ENCODE peak calls at places on chromosome 15, in eight cellular contexts. Z, W, J, C, T, H, X and E are unnamed samples.

GRCh38 chr15:67825880-67826716 is 789 bp downstream of the SKOR1 start:
- DNase-seq in Z (peak), T (no peak), X (no peak), C (no peak), J (no peak), H (peak), W (peak), E (no peak)

GRCh38 chr15:101277038-101277822 is at the start of gene SELENOS:
- DNase-seq in W (peak), Z (peak), C (peak), J (peak), H (peak), X (peak), T (peak), E (peak)

GRCh38 chr15:67120839-67121540 is 55.6 kb downstream of the SMAD3 start:
- DNase-seq in T (peak), C (peak), X (peak), Z (no peak), H (peak), J (peak), W (peak), E (no peak)

GRCh38 chr15:68731318-68731897 is 89.3 kb downstream of the ANP32A start:
- DNase-seq in X (no peak), Z (no peak), C (no peak), H (no peak), J (no peak), W (no peak), T (no peak), E (no peak)

GRCh38 chr15:57586661-57587404 is 4.9 kb upstream of the MYZAP start:
- DNase-seq in T (peak), X (no peak), C (peak), J (no peak), Z (no peak), H (no peak), W (no peak), E (no peak)

GRCh38 chr15:25727867-25728600 is 135.1 kb downstream of the ATP10A start:
- DNase-seq in J (no peak), Z (no peak), C (no peak), W (no peak), X (no peak), H (no peak), T (no peak), E (no peak)

GRCh38 chr15:77030928-77031375 is 36.0 kb downstream of the PSTPIP1 start:
- DNase-seq in J (no peak), Z (no peak), T (no peak), X (no peak), W (peak), C (no peak), H (peak), E (no peak)

GRCh38 chr15:74995779-74996765 is 709 bp downstream of the SCAMP5 start:
- DNase-seq in H (peak), X (no peak), T (no peak), W (peak), J (no peak), Z (peak), C (no peak), E (peak)

GRCh38 chr15:66251790-66252355 is 1.7 kb downstream of the MEGF11 start:
- DNase-seq in T (no peak), X (no peak), C (peak), W (peak), H (no peak), J (no peak), Z (no peak), E (no peak)

GRCh38 chr15:89948796-89949195 is 36.0 kb upstream of the ARPIN start:
- DNase-seq in J (no peak), T (no peak), C (no peak), H (no peak), X (no peak), Z (no peak), W (no peak), E (no peak)

GRCh38 chr15:51499379-51499976 is 123.1 kb downstream of the DMXL2 start:
- DNase-seq in T (peak), W (no peak), H (no peak), J (no peak), C (peak), X (peak), Z (peak), E (peak)

GRCh38 chr15:100116416-100117190 is 225.2 kb downstream of the ADAMTS17 start:
- DNase-seq in J (no peak), T (no peak), C (no peak), H (peak), X (no peak), W (no peak), Z (no peak), E (no peak)

GRCh38 chr15:53586815-53587214 is 172.6 kb downstream of the WDR72 start:
- DNase-seq in H (peak), T (peak), X (no peak), W (peak), Z (peak), J (no peak), C (no peak), E (peak)

GRCh38 chr15:25710184-25710583 is 152.9 kb downstream of the ATP10A start:
- DNase-seq in C (peak), Z (peak), H (peak), X (no peak), T (no peak), J (no peak), W (peak), E (peak)

GRCh38 chr15:70569139-70569717 is 194.1 kb downstream of the UACA start:
- DNase-seq in H (no peak), T (peak), Z (peak), W (no peak), C (peak), J (no peak), X (peak), E (peak)

GRCh38 chr15:41968738-41969137 is 3.6 kb downstream of the EHD4 start:
- DNase-seq in H (no peak), T (no peak), W (no peak), X (no peak), C (no peak), Z (no peak), J (no peak), E (no peak)

GRCh38 chr15:64596701-64597468 is 136.5 kb downstream of the ZNF609 start:
- DNase-seq in Z (peak), T (no peak), W (no peak), C (peak), H (no peak), X (peak), J (no peak), E (peak)

GRCh38 chr15:28903555-28903954 is 17.8 kb downstream of the APBA2 start:
- DNase-seq in T (no peak), H (peak), Z (no peak), W (no peak), J (no peak), C (no peak), X (no peak), E (no peak)